ENCODE peak calls at places on chromosome 17, in six cellular contexts. C is pancreas; N is CD4-positive, CD25-positive, alpha-beta regulatory T cell; U is neural progenitor cell; Q is SJSA1; I is endothelial cell of umbilical vein. B is an unnamed sample.

GRCh38 chr17:57396515-57396921 is 140.2 kb downstream of the MSI2 start:
- DNase-seq in I (no peak), N (no peak), C (no peak), Q (no peak), U (no peak), B (no peak)

GRCh38 chr17:79562806-79563141 is 48.1 kb downstream of the RBFOX3 start:
- DNase-seq in I (no peak), C (no peak), Q (no peak), U (no peak), N (no peak), B (no peak)

GRCh38 chr17:74987909-74988711 is 678 bp downstream of the CDR2L start:
- DNase-seq in U (peak; percentile 88), I (peak; percentile 84), N (peak; percentile 18), C (peak; percentile 68), Q (peak; percentile 91), B (peak; percentile 53)

GRCh38 chr17:57672205-57672632 is 72.9 kb downstream of the CCDC182 start:
- DNase-seq in I (no peak), C (no peak), Q (no peak), N (peak; percentile 37), U (no peak), B (no peak)

GRCh38 chr17:82035956-82036633 is 1.4 kb downstream of the DCXR start:
- DNase-seq in N (no peak), I (no peak), Q (no peak), U (no peak), C (no peak), B (no peak)

GRCh38 chr17:38451030-38451839 is 23.0 kb downstream of the ARHGAP23 start:
- DNase-seq in C (no peak), N (no peak), Q (peak; percentile 93), U (peak; percentile 68), I (peak; percentile 81), B (no peak)

GRCh38 chr17:35612924-35613521 is 25.9 kb downstream of the AP2B1 start:
- DNase-seq in C (no peak), U (peak; percentile 66), Q (peak; percentile 32), N (peak; percentile 60), I (peak; percentile 71), B (no peak)

GRCh38 chr17:2173005-2173404 is 118.1 kb downstream of the HIC1 start:
- DNase-seq in Q (no peak), U (no peak), N (no peak), I (peak; percentile 36), C (no peak), B (no peak)

GRCh38 chr17:39105705-39106104 is 45.7 kb downstream of the PLXDC1 start:
- DNase-seq in Q (no peak), C (no peak), U (no peak), N (no peak), I (no peak), B (no peak)

DNA sequence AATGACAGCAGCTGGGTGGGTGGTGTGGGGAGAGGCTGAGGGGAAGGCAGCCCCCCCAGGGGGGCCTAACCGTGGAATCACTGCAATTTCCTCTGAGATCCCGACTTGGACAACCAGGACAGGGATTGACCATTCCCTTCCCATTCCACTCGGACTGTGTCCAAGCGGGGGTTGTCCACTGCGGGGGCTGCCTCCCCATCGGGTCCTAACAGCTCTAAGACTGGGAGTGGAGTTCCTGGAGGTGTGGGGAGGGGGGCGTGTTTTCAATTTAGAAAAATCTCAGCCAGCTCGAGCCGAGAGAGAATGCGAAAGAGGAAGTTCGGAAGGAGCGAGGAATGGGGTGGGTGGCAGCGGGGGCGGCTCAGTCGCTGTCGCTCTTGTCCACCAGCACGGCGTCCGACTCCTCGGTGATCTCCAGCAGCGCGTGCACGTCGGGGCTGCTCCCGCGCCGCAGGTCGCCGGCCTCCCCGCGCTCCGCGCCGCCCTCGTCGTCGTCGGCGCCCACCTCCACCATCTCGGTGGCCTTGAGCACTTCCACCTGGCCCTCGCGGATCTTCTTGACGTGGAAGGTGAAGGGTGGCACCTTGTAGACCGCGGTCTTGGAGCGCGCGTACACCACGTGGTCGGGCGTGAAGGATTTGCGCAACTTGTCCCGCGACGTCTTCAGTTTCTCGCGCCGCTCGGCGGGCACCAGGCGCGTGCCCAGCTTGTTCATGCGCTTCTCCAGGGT is 16.2 kb upstream of the STAT3 start:
- DNase-seq in C (peak; percentile 40), Q (no peak), I (no peak), U (no peak), N (no peak), B (no peak)
- H3K4me1 ChIP-seq in C (no peaks in the 10 kb centered on the region), Q (peaks cover 17% of the 10 kb centered on the region), I (peaks cover 47% of the 10 kb centered on the region), U (peaks cover 36% of the 10 kb centered on the region), N (peaks cover 13% of the 10 kb centered on the region), B (peaks cover 35% of the 10 kb centered on the region)

GRCh38 chr17:63985387-63986140 is 12.6 kb upstream of the PRR29 start:
- DNase-seq in N (no peak), U (no peak), C (no peak), Q (no peak), I (no peak), B (no peak)
- H3K4me1 ChIP-seq in N (peaks cover 19% of the 10 kb centered on the region), U (peaks cover 7% of the 10 kb centered on the region), C (no peaks in the 10 kb centered on the region), Q (peaks cover 7% of the 10 kb centered on the region), I (peaks cover 21% of the 10 kb centered on the region), B (peaks cover 18% of the 10 kb centered on the region)

DNA sequence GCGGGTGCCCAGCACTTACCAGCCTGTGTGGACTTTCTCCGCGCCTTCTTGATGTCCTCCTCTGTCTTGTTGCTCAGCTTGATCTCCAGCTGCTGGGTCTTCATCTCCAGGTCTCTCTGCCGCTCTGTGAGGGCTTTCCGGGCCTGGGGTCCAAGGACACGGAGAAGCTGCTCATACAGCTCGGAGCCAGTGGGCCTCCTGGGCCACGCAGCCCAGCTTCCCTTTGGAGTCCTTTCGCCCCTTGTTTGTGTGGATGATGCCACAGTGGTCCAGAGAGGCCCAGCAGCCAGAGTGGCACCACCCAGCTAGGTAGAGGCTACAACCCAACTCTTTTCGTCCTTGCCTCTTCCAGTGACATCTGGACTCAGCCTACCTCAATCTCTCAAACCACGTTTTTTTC is 20.4 kb upstream of the RCVRN start:
- DNase-seq in I (no peak), C (no peak), N (no peak), Q (no peak), U (no peak), B (no peak)
- H3K4me1 ChIP-seq in I (no peaks in the 10 kb centered on the region), C (no peaks in the 10 kb centered on the region), N (no peaks in the 10 kb centered on the region), Q (peaks cover 7% of the 10 kb centered on the region), U (peaks cover 7% of the 10 kb centered on the region), B (no peaks in the 10 kb centered on the region)

GRCh38 chr17:22303096-22303495 is 610.8 kb downstream of the KCNJ18 start:
- DNase-seq in Q (no peak), I (no peak), N (no peak), C (no peak), U (no peak), B (no peak)

GRCh38 chr17:22303865-22304264 is 611.5 kb downstream of the KCNJ18 start:
- DNase-seq in N (no peak), I (no peak), Q (no peak), C (no peak), U (no peak), B (no peak)

GRCh38 chr17:22301353-22301745 is 609.0 kb downstream of the KCNJ18 start:
- DNase-seq in Q (no peak), C (no peak), I (no peak), U (no peak), N (no peak), B (no peak)

GRCh38 chr17:22300731-22301352 is 608.5 kb downstream of the KCNJ18 start:
- DNase-seq in C (no peak), Q (no peak), N (no peak), U (no peak), I (no peak), B (no peak)

DNA sequence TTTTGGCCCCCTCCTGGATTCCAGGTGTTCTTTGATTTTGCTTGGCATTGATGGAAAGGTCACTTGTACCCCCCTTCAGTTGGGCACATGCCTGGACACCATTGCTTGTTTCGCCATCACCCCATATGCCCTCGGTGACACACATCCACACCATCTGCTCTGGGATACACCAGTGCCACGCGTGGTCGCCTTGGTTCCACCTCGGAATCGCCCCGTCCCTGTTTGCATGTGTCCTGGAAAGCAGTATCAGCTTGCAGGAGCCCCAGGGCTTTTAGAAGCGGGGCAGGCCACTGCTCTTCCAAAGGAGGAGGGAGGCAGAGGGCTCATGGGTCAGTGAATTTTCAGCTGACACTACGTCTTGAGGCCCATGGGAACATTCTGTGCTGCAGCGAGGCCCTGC is 607.9 kb downstream of the KCNJ18 start:
- DNase-seq in C (no peak), N (no peak), U (no peak), I (no peak), Q (no peak), B (no peak)
- H3K4me1 ChIP-seq in C (no peaks in the 10 kb centered on the region), N (no peaks in the 10 kb centered on the region), U (no peaks in the 10 kb centered on the region), I (no peaks in the 10 kb centered on the region), Q (no peaks in the 10 kb centered on the region), B (no peaks in the 10 kb centered on the region)

DNA sequence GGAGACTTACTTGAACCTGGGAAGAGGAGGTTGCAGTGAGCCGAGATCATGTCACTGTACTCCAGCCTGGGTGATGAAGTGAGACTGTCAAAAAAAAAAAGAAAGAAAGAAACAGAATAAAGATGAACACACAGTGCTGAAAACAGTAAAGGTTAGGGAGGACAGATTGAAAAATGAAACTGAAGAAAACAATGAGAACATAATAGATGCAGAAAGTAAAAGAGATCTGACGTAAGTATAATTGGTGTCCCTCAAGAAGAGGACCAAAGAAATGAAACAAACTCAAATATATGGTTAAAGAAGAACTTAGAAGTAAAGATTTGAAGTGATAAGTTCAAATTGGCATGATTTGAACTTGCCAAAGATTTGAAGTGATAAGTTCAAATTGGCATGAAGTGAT is 7.1 kb downstream of the DCAF7 start:
- DNase-seq in U (no peak), I (no peak), C (no peak), Q (no peak), N (no peak), B (no peak)
- H3K4me1 ChIP-seq in U (peaks cover 4% of the 10 kb centered on the region), I (peaks cover 3% of the 10 kb centered on the region), C (peaks cover 8% of the 10 kb centered on the region), Q (peaks cover 5% of the 10 kb centered on the region), N (peaks cover 31% of the 10 kb centered on the region), B (peaks cover 35% of the 10 kb centered on the region)

GRCh38 chr17:27533068-27533397 is 76.8 kb downstream of the KSR1 start:
- DNase-seq in U (no peak), I (no peak), C (no peak), Q (no peak), N (no peak), B (no peak)
- H3K4me1 ChIP-seq in U (peaks cover 22% of the 10 kb centered on the region), I (peaks cover 28% of the 10 kb centered on the region), C (peaks cover 66% of the 10 kb centered on the region), Q (peaks cover 92% of the 10 kb centered on the region), N (no peaks in the 10 kb centered on the region), B (peaks cover 44% of the 10 kb centered on the region)

DNA sequence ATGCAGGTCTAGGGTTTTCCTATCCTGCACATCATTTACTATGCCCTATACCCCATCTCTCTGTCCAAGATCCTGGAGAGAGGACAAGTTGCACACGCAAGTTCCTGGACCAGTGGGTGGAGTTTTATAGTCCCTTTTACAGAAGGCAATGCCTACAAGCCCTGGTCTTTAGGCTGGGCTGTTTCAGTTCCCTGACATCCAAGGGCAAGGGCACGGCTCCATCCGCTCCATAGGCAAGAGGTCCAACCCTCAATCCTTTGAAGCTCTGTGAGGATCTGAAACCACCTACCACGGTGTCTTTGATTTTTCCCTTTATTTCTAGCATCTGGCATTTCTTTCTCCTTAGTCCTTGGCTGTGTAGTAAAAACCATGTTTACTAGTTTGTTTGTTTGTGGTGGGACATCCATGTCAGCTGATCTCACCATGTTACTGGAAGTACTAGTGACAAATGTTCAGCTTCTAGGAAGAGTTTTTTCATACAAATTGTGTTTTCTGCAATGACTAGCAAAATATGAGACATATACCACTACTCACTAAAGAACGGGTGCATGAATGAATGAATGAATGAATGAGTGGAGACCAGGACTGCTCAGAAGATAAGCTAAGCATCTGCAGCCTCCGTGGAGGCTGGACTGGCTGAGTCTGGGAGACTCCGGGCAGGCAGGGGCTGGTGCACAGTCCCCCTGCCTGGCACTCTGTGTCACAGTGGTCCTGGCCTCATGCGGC is 359.4 kb downstream of the SLC39A11 start:
- DNase-seq in I (no peak), Q (no peak), U (no peak), N (no peak), C (no peak), B (no peak)
- H3K4me1 ChIP-seq in I (no peaks in the 10 kb centered on the region), Q (no peaks in the 10 kb centered on the region), U (no peaks in the 10 kb centered on the region), N (peaks cover under 1% of the 10 kb centered on the region), C (no peaks in the 10 kb centered on the region), B (no peaks in the 10 kb centered on the region)

B was measured in thoracic aorta.